ENCODE peak calls at places on chromosomes 11 and 22, in nine cellular contexts. Q is A549, F is SK-N-SH, K is K562, C is endothelial cell of umbilical vein, O is HCT116, T is GM12878, W is H1, S is HepG2. U is an unnamed sample.

GRCh38 chr22:46064966-46065666 is 85.2 kb upstream of the PPARA start:
- DNase-seq in K (no peak), Q (no peak), S (no peak), T (no peak), W (no peak), O (no peak), F (no peak), C (no peak), U (no peak)

GRCh38 chr22:24289138-24289537 is 18.5 kb downstream of the SPECC1L start:
- DNase-seq in W (no peak), F (no peak), T (no peak), O (no peak), K (no peak), Q (no peak), C (peak; percentile 55), S (no peak), U (no peak)

GRCh38 chr11:65132988-65133700 is 1.2 kb downstream of the SYVN1 start:
- DNase-seq in C (peak; percentile 19), F (peak; percentile 62), S (peak; percentile 47), O (peak; percentile 64), T (no peak), K (peak; percentile 81), W (peak; percentile 75), Q (peak; percentile 42), U (peak; percentile 62)

GRCh38 chr11:66371627-66372415 is at the start of gene SLC29A2:
- DNase-seq in C (no peak), W (peak; percentile 94), K (peak; percentile 96), T (peak; percentile 61), Q (peak; percentile 68), S (no peak), F (peak; percentile 91), O (peak; percentile 82), U (peak; percentile 94)

GRCh38 chr11:125063429-125064043 is 431 bp downstream of the SLC37A2 start:
- DNase-seq in T (no peak), K (no peak), O (no peak), F (no peak), Q (no peak), C (no peak), S (no peak), W (peak; percentile 82), U (peak; percentile 64)

GRCh38 chr22:49365191-49365837 is 462.4 kb downstream of the BRD1 start:
- DNase-seq in W (no peak), C (no peak), Q (no peak), O (no peak), K (no peak), T (no peak), S (no peak), F (no peak), U (no peak)

GRCh38 chr22:31262369-31263133 is 29.7 kb downstream of the PIK3IP1 start:
- DNase-seq in T (no peak), O (no peak), C (no peak), K (no peak), F (no peak), Q (no peak), S (no peak), W (no peak), U (no peak)

GRCh38 chr11:37264060-37264459 is 666.0 kb upstream of the RAG2 start:
- DNase-seq in C (no peak), S (no peak), T (no peak), W (no peak), O (no peak), Q (no peak), F (no peak), K (no peak), U (no peak)

GRCh38 chr11:8032576-8033311 is 45.6 kb downstream of the EIF3F start:
- DNase-seq in T (no peak), K (no peak), C (no peak), W (no peak), S (no peak), F (peak; percentile 47), O (no peak), Q (no peak), U (no peak)

GRCh38 chr22:23536821-23537345 is 43.2 kb downstream of the IGLL1 start:
- DNase-seq in Q (no peak), O (no peak), C (no peak), W (no peak), F (no peak), S (no peak), T (no peak), K (no peak), U (no peak)

GRCh38 chr11:123801765-123802164 is 4.4 kb downstream of the OR6M1 start:
- DNase-seq in W (no peak), Q (no peak), K (no peak), C (no peak), O (no peak), F (no peak), S (no peak), T (no peak), U (no peak)
- TF ChIP-seq MAX in W (no peak), Q (no peak), K (no peak), C (no peak), O (no peak), F (no peak), S (no peak), T (no peak), U (no peak)

DNA sequence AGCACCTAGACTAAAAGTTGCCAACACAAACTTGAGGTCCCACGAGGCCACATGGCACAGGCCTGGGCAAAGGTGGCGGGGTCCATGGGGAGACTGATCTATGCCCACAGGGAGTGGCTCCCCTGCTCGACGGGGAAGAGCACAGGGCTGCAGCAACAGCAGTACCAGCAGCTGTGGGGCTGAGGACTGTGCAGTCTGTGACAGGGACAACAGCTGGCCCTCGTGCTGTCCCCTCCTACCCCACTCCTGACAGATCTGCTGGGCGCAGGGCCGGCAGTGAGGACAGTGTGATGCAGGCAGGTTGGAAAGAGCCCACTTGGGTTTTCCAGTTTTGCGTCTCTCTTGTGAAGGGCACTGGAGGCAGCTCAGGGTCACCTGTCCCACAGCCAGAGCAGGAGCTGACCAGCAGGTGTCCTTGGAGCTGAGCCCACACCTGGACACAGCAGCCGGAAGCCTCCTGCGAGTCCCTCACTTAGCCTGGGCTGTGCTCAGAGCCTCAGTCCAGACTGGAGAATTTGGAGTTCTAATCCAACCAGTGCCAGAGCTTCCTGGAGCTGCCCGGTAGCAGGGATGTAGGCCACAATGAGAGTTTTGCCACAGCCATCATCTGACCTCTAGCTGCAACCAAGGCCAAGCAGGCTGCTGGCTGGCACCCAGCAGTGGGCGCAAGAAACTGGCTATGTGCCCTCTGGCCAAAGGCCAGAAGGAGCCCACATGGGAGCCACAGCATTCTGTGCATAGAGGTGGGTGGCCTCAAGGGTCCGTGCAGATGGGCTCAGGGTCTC is 3.6 kb upstream of the GAS2L1 start:
- DNase-seq in F (peak; percentile 43), O (no peak), S (no peak), T (no peak), K (no peak), W (peak; percentile 54), Q (no peak), C (no peak), U (no peak)
- TF ChIP-seq CTCF in F (no peak), O (no peak), S (peak; percentile 49), T (no peak), K (no peak), W (no peak), Q (no peak), C (no peak), U (no peak)

GRCh38 chr22:37198290-37199102 is 10.4 kb upstream of the C1QTNF6 start:
- DNase-seq in W (peak; percentile 95), Q (peak; percentile 88), C (peak; percentile 71), T (no peak), F (peak; percentile 88), O (peak; percentile 57), K (peak; percentile 84), S (peak; percentile 80), U (peak; percentile 88)

GRCh38 chr22:37201066-37201820 is 11.0 kb downstream of the SSTR3 start:
- DNase-seq in K (no peak), O (no peak), T (no peak), W (no peak), C (no peak), F (no peak), Q (no peak), S (no peak), U (no peak)

GRCh38 chr22:37199103-37199838 is 11.2 kb upstream of the C1QTNF6 start:
- DNase-seq in T (peak; percentile 98), F (peak; percentile 97), S (peak; percentile 93), O (peak; percentile 97), C (peak; percentile 99), Q (peak; percentile 97), W (peak; percentile 100), K (peak; percentile 97), U (peak; percentile 98)

GRCh38 chr22:37197451-37198289 is 9.6 kb upstream of the C1QTNF6 start:
- DNase-seq in F (no peak), S (peak; percentile 86), T (no peak), C (peak; percentile 35), Q (peak; percentile 96), W (no peak), K (peak; percentile 34), O (peak; percentile 92), U (no peak)

DNA sequence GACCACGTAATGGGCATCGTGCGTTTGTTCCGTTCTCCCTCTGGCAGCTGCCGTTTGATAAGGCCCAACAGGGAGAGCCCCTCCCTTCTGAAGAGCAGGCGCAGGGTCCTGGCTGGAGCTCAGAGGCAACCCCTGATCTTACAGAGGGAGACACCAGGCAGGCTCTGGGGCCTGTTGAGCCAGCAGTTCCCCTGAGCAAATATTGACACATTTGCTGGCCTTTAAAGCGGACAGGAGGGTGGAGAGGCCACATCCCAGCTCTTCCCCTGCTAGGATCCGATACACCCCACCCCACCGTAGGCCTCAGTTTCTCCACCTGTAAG is 11.8 kb upstream of the C1QTNF6 start:
- DNase-seq in Q (no peak), T (no peak), O (no peak), C (no peak), F (peak; percentile 60), W (no peak), K (no peak), S (peak; percentile 84), U (no peak)
- H3K4me3 ChIP-seq in Q (peak overlapping the region; percentile 26), T (no peak overlapping the region), O (peak overlapping the region; percentile 18), C (peak overlapping the region; percentile 14), F (no peak overlapping the region), W (no peak overlapping the region), K (no peak overlapping the region), S (peak overlapping the region; percentile 80), U (no peak overlapping the region)

GRCh38 chr22:44707752-44708151 is 5.7 kb downstream of the PRR5 start:
- DNase-seq in T (no peak), W (no peak), K (no peak), S (no peak), C (no peak), O (no peak), F (no peak), Q (no peak), U (no peak)
- TF ChIP-seq MAX in T (no peak), W (no peak), K (no peak), S (no peak), C (no peak), O (no peak), F (no peak), Q (no peak), U (no peak)

DNA sequence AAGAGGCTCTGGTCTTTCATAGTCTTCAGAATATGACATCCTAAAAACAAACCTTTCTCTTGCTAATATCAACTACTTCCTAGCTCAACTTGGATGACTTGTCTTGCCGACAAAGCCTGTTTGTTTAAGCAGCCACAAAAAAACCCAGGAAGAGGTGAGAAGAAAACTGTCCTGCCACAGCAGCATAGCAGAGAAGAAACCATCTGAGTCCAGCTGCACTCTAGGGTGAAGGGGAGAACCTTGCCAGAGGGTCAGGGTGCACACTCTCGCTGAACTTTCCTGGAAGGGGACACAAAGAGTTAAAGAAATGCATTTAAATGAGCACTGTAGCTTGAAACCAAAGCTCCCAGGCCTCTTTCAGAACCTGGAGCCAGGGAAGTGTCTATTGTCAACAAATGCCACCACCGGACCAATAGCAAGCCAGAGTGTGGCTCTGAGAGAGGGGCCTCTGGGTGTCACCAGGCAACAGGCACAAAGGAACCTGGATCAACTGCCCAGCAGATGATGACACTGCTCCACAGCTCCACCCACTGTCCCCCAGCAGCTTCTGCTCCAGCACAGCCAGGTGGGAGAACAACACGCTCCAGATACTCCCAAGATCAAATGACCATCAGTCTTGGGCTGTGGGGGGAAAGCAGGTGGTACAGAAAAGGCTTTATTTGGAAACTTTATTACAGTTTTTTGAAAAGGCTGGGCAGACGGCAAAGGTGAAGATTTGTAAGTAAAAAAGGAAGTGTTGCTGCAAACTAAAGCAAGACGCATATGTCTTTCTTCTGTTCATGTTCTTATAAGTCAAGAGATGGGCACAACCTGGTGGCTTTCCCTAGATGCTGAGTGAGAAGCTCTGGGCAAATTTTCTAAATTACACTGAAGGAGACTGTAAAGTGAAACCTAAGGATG is 105.7 kb downstream of the RASSF10 start:
- DNase-seq in K (peak; percentile 83), W (no peak), Q (peak; percentile 63), C (no peak), S (peak; percentile 94), O (no peak), F (peak; percentile 31), T (no peak), U (peak; percentile 19)
- TF ChIP-seq CTCF in K (peak; percentile 82), W (peak; percentile 34), Q (peak; percentile 26), C (no peak), S (peak; percentile 94), O (peak; percentile 31), F (no peak), T (peak; percentile 14), U (peak; percentile 30)

U was measured in NB4.